ENCODE peak calls at places on chromosomes 12 and 14, in eight cellular contexts. Y is hepatocyte; F is testis; V is left ventricle myocardium inferior; L is PC-9; G is epithelial cell of esophagus; Q is CD8-positive, alpha-beta T cell; Z is stomach. J is an unnamed sample.

GRCh38 chr12:59844775-59845174 is 248.9 kb downstream of the SLC16A7 start:
- DNase-seq in L (no peak), G (no peak), Y (no peak), V (no peak), F (no peak), Q (no peak), Z (no peak), J (no peak)

GRCh38 chr14:27366596-27366995 is 768.8 kb upstream of the NOVA1 start:
- DNase-seq in Y (no peak), L (no peak), G (peak; percentile 48), Z (no peak), Q (no peak), F (no peak), V (no peak), J (no peak)

GRCh38 chr12:20140751-20141150 is 227.6 kb upstream of the PDE3A start:
- DNase-seq in Q (no peak), Y (no peak), L (no peak), G (no peak), V (no peak), Z (no peak), F (no peak), J (no peak)

GRCh38 chr12:67426067-67426466 is 156.9 kb downstream of the CAND1 start:
- DNase-seq in Z (no peak), F (no peak), V (no peak), L (no peak), Y (peak; percentile 84), G (peak; percentile 24), Q (no peak), J (no peak)

GRCh38 chr14:28294834-28295440 is 471.6 kb upstream of the FOXG1 start:
- DNase-seq in Y (peak; percentile 61), Z (no peak), Q (no peak), L (no peak), G (peak; percentile 74), F (peak; percentile 18), V (no peak), J (no peak)

GRCh38 chr12:19277707-19278106 is 148.2 kb downstream of the PLEKHA5 start:
- DNase-seq in V (no peak), G (no peak), Y (no peak), F (no peak), Z (no peak), Q (no peak), L (no peak), J (no peak)

GRCh38 chr14:94963051-94963450 is 193.1 kb upstream of the GSC start:
- DNase-seq in Q (no peak), Z (no peak), L (no peak), F (no peak), G (no peak), Y (no peak), V (no peak), J (no peak)

GRCh38 chr14:55752580-55753365 is 172.8 kb downstream of the KTN1 start:
- DNase-seq in F (no peak), G (peak; percentile 89), Q (no peak), Z (peak; percentile 87), Y (peak; percentile 30), V (no peak), L (peak; percentile 71), J (no peak)

GRCh38 chr12:131011165-131012079 is 57.7 kb downstream of the ADGRD1 start:
- DNase-seq in Z (no peak), F (no peak), V (peak; percentile 61), Y (no peak), G (no peak), Q (no peak), L (no peak), J (no peak)

GRCh38 chr12:1481919-1482318 is 112.5 kb downstream of the FBXL14 start:
- DNase-seq in F (no peak), V (no peak), L (no peak), G (no peak), Y (no peak), Q (no peak), Z (no peak), J (no peak)

GRCh38 chr14:74190910-74191575 is 48.2 kb upstream of the VSX2 start:
- DNase-seq in Q (no peak), G (no peak), F (peak; percentile 46), V (no peak), Z (no peak), L (no peak), Y (no peak), J (no peak)

GRCh38 chr14:74905595-74906142 is 17.4 kb downstream of the RPS6KL1 start:
- DNase-seq in V (peak; percentile 72), F (peak; percentile 80), Q (peak; percentile 89), Z (peak; percentile 77), L (peak; percentile 78), Y (peak; percentile 81), G (peak; percentile 47), J (peak; percentile 82)

GRCh38 chr12:62006076-62006732 is 254.0 kb upstream of the USP15 start:
- DNase-seq in G (peak; percentile 65), L (peak; percentile 5), Z (no peak), V (no peak), Q (no peak), F (peak; percentile 36), Y (peak; percentile 52), J (peak; percentile 16)

GRCh38 chr12:99985129-99985570 is 414 bp upstream of the ANKS1B start:
- DNase-seq in G (peak; percentile 0), Y (no peak), F (no peak), V (no peak), L (no peak), Z (no peak), Q (no peak), J (no peak)

GRCh38 chr12:24955853-24956252 is 7.0 kb upstream of the BCAT1 start:
- DNase-seq in G (no peak), F (peak; percentile 40), Q (no peak), Z (no peak), Y (no peak), V (no peak), L (no peak), J (no peak)

GRCh38 chr12:24964342-24964741 is 15.4 kb upstream of the BCAT1 start:
- DNase-seq in Q (no peak), Z (no peak), L (no peak), Y (no peak), F (no peak), V (no peak), G (no peak), J (no peak)

GRCh38 chr12:24955389-24955788 is 6.5 kb upstream of the BCAT1 start:
- DNase-seq in F (no peak), Q (no peak), L (no peak), Y (no peak), V (no peak), G (no peak), Z (no peak), J (no peak)

GRCh38 chr12:24960222-24960855 is 11.4 kb upstream of the BCAT1 start:
- DNase-seq in Z (no peak), G (peak; percentile 79), V (no peak), F (peak; percentile 59), Q (no peak), L (peak; percentile 29), Y (peak; percentile 50), J (no peak)
- TF ChIP-seq CTCF in Z (no peak), G (peak; percentile 87), V (peak; percentile 36), F (peak; percentile 37), Q (no peak), L (peak; percentile 70), Y (peak; percentile 53), J (no peak)

GRCh38 chr12:113537041-113537750 is 65.5 kb upstream of the LHX5 start:
- DNase-seq in F (no peak), V (no peak), G (no peak), Y (no peak), L (no peak), Z (no peak), Q (no peak), J (no peak)
- H3K4me3 ChIP-seq in F (no peak overlapping the region), V (no peak overlapping the region), G (no peak overlapping the region), Y (no peak overlapping the region), L (no peak overlapping the region), Z (no peak overlapping the region), Q (no peak overlapping the region), J (no peak overlapping the region)

GRCh38 chr12:52667509-52667908 is 12.7 kb downstream of the KRT1 start:
- DNase-seq in G (no peak), Z (no peak), Y (no peak), L (no peak), V (no peak), Q (no peak), F (no peak), J (peak; percentile 11)
- TF ChIP-seq CTCF in G (peak; percentile 23), Z (no peak), Y (peak; percentile 8), L (peak; percentile 24), V (peak; percentile 50), Q (no peak), F (no peak), J (no peak)

GRCh38 chr12:31865023-31865422 is 94.2 kb upstream of the RESF1 start:
- DNase-seq in G (no peak), Y (no peak), Q (no peak), L (no peak), F (no peak), Z (no peak), V (peak; percentile 14), J (no peak)

GRCh38 chr12:31859232-31859977 is 99.8 kb upstream of the RESF1 start:
- DNase-seq in Y (no peak), Q (no peak), F (no peak), L (no peak), Z (no peak), V (no peak), G (no peak), J (no peak)

GRCh38 chr12:31861360-31861759 is 97.9 kb upstream of the RESF1 start:
- DNase-seq in L (no peak), G (no peak), Q (no peak), V (no peak), F (no peak), Y (no peak), Z (no peak), J (no peak)

GRCh38 chr12:31855427-31855826 is 103.8 kb upstream of the RESF1 start:
- DNase-seq in V (no peak), Z (no peak), F (no peak), G (no peak), Q (no peak), L (no peak), Y (no peak), J (no peak)

DNA sequence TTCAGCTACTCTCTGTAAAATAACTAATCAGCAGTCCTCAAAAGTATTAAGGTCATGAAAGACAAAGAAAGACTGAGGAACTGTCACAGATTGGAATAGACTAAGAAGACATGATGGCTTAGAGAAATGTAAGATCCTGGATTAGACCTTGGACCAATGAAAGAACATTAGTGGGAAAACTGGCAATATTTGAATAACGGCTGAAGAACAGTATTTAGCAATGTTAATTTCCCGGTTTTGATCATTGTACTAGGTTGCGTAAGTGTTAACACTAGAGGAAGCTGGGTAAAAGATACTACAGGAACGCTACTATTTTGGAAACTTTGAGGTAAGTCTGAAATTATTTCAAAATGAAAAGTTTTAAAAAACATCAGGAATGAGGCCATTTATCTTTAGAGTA is 98.8 kb upstream of the RESF1 start:
- DNase-seq in Y (no peak), Z (no peak), G (no peak), V (no peak), F (no peak), Q (no peak), L (no peak), J (no peak)
- H3K4me3 ChIP-seq in Y (no peak overlapping the region), Z (no peak overlapping the region), G (no peak overlapping the region), V (no peak overlapping the region), F (no peak overlapping the region), Q (no peak overlapping the region), L (no peak overlapping the region), J (no peak overlapping the region)

GRCh38 chr14:90756755-90757345 is 59.4 kb downstream of the TTC7B start:
- DNase-seq in Z (peak; percentile 20), G (no peak), F (no peak), Y (no peak), Q (no peak), V (no peak), L (no peak), J (no peak)
- TF ChIP-seq CTCF in Z (no peak), G (no peak), F (no peak), Y (no peak), Q (no peak), V (no peak), L (no peak), J (no peak)

J was measured in mucosa of descending colon.